ENCODE peak calls at places on chromosomes 2 and 18, in eight cellular contexts. H is stomach; D is CD4-positive, alpha-beta memory T cell; E is IMR-90; P is adrenal gland; Q is ovary; F is coronary artery; L is AG04450. J is an unnamed sample.

GRCh38 chr2:62406573-62407043 is 99.4 kb downstream of the TMEM17 start:
- DNase-seq in F (no peak), L (no peak), Q (no peak), P (peak; percentile 57), E (no peak), D (no peak), H (peak; percentile 47), J (no peak)

GRCh38 chr2:48248251-48248933 is 281.6 kb upstream of the STON1 start:
- DNase-seq in P (no peak), Q (no peak), D (no peak), F (no peak), E (peak; percentile 94), H (no peak), L (peak; percentile 85), J (no peak)

GRCh38 chr2:56117764-56118163 is 66.0 kb upstream of the CCDC85A start:
- DNase-seq in D (no peak), H (no peak), P (no peak), L (no peak), F (no peak), E (no peak), Q (no peak), J (no peak)

GRCh38 chr2:108933691-108934117 is 55.3 kb downstream of the EDAR start:
- DNase-seq in D (no peak), L (no peak), E (no peak), P (no peak), F (no peak), Q (no peak), H (no peak), J (no peak)

GRCh38 chr18:61750840-61751668 is 141.8 kb downstream of the RNF152 start:
- DNase-seq in P (no peak), Q (no peak), L (no peak), F (no peak), D (no peak), H (no peak), E (no peak), J (no peak)

GRCh38 chr2:223260681-223261080 is 208.7 kb downstream of the KCNE4 start:
- DNase-seq in F (no peak), Q (no peak), L (no peak), P (no peak), D (no peak), H (no peak), E (peak; percentile 7), J (no peak)

GRCh38 chr2:51697095-51697494 is 665.2 kb upstream of the NRXN1 start:
- DNase-seq in H (no peak), D (no peak), E (no peak), F (no peak), P (no peak), Q (no peak), L (no peak), J (no peak)

GRCh38 chr18:77108821-77109692 is 23.5 kb downstream of the MBP start:
- DNase-seq in D (no peak), P (no peak), H (no peak), E (no peak), Q (no peak), F (no peak), L (no peak), J (no peak)

GRCh38 chr18:3179430-3180089 is 40.2 kb downstream of the MYOM1 start:
- DNase-seq in F (no peak), E (no peak), P (no peak), D (no peak), L (no peak), H (no peak), Q (no peak), J (no peak)

GRCh38 chr2:74148457-74149248 is 941 bp upstream of the BOLA3 start:
- DNase-seq in D (no peak), E (no peak), Q (no peak), L (no peak), P (no peak), F (no peak), H (no peak), J (no peak)

GRCh38 chr18:61900504-61901281 is 7.9 kb upstream of the RNF152 start:
- DNase-seq in L (no peak), F (no peak), P (no peak), D (no peak), E (no peak), Q (no peak), H (no peak), J (no peak)

GRCh38 chr2:241542278-241542605 is 16.3 kb upstream of the BOK start:
- DNase-seq in Q (no peak), D (no peak), P (peak; percentile 56), L (no peak), H (no peak), F (no peak), E (no peak), J (no peak)

GRCh38 chr18:73824684-73825083 is 322.9 kb downstream of the FBXO15 start:
- DNase-seq in E (peak; percentile 75), F (no peak), H (no peak), L (peak; percentile 18), P (no peak), Q (no peak), D (no peak), J (no peak)

GRCh38 chr2:54944724-54945326 is 105.4 kb downstream of the RTN4 start:
- DNase-seq in L (no peak), H (no peak), Q (no peak), D (no peak), F (no peak), P (no peak), E (no peak), J (no peak)

GRCh38 chr2:148969585-148970180 is 68.8 kb upstream of the LYPD6B start:
- DNase-seq in E (no peak), D (no peak), Q (no peak), H (no peak), P (no peak), F (no peak), L (no peak), J (no peak)

GRCh38 chr18:49628993-49629795 is 67.3 kb downstream of the LIPG start:
- DNase-seq in P (peak; percentile 20), F (peak; percentile 61), H (peak; percentile 35), E (no peak), L (no peak), Q (peak; percentile 65), D (no peak), J (no peak)

GRCh38 chr2:64766841-64767669 is 113.3 kb upstream of the SERTAD2 start:
- DNase-seq in F (no peak), E (peak; percentile 53), H (no peak), D (peak; percentile 51), L (no peak), P (no peak), Q (no peak), J (no peak)
- H3K27ac ChIP-seq in F (peak overlapping the region; percentile 96), E (peak overlapping the region; percentile 91), H (peak overlapping the region; percentile 97), D (peak overlapping the region; percentile 90), L (peak overlapping the region; percentile 88), P (peak overlapping the region; percentile 82), Q (peak overlapping the region; percentile 95), J (peak overlapping the region; percentile 97)

GRCh38 chr2:32485399-32485798 is 128.6 kb downstream of the BIRC6 start:
- DNase-seq in F (no peak), Q (no peak), D (no peak), H (no peak), E (peak; percentile 36), L (no peak), P (no peak), J (no peak)
- H3K27ac ChIP-seq in F (no peak overlapping the region), Q (no peak overlapping the region), D (no peak overlapping the region), H (no peak overlapping the region), E (no peak overlapping the region), L (no peak overlapping the region), P (no peak overlapping the region), J (no peak overlapping the region)

GRCh38 chr2:186611526-186611925 is 21.7 kb downstream of the ITGAV start:
- DNase-seq in D (no peak), E (no peak), Q (no peak), H (no peak), L (no peak), P (no peak), F (no peak), J (no peak)

GRCh38 chr2:186614373-186614772 is 24.5 kb downstream of the ITGAV start:
- DNase-seq in F (no peak), P (no peak), D (no peak), E (no peak), L (no peak), Q (no peak), H (no peak), J (no peak)

GRCh38 chr2:186612555-186613440 is 22.9 kb downstream of the ITGAV start:
- DNase-seq in H (no peak), E (no peak), L (no peak), D (no peak), F (no peak), P (no peak), Q (no peak), J (no peak)

GRCh38 chr2:186607660-186608324 is 17.9 kb downstream of the ITGAV start:
- DNase-seq in L (no peak), H (no peak), Q (no peak), D (no peak), E (peak; percentile 26), F (no peak), P (no peak), J (no peak)

GRCh38 chr2:186610785-186611184 is 20.9 kb downstream of the ITGAV start:
- DNase-seq in L (no peak), P (no peak), D (no peak), E (no peak), Q (no peak), H (no peak), F (no peak), J (no peak)
- H3K27ac ChIP-seq in L (no peak overlapping the region), P (no peak overlapping the region), D (no peak overlapping the region), E (no peak overlapping the region), Q (no peak overlapping the region), H (no peak overlapping the region), F (no peak overlapping the region), J (no peak overlapping the region)

GRCh38 chr2:218401834-218402370 is 2.2 kb downstream of the CTDSP1 start:
- DNase-seq in E (no peak), F (no peak), Q (no peak), L (no peak), P (no peak), H (no peak), D (no peak), J (no peak)

GRCh38 chr2:218399391-218400166 is at the start of gene CTDSP1:
- DNase-seq in F (peak; percentile 98), D (peak; percentile 95), E (peak; percentile 96), H (peak; percentile 99), Q (peak; percentile 97), P (peak; percentile 97), L (peak; percentile 93), J (peak; percentile 86)

GRCh38 chr2:218398437-218399390 is 954 bp upstream of the CTDSP1 start:
- DNase-seq in E (peak; percentile 45), L (no peak), D (peak; percentile 75), P (peak; percentile 79), H (peak; percentile 88), Q (peak; percentile 88), F (peak; percentile 91), J (peak; percentile 42)

GRCh38 chr2:218400930-218401833 is 1.5 kb downstream of the CTDSP1 start:
- DNase-seq in E (no peak), Q (no peak), H (peak; percentile 51), P (peak; percentile 34), L (no peak), D (no peak), F (no peak), J (no peak)

GRCh38 chr2:218400167-218400929 is 680 bp downstream of the CTDSP1 start:
- DNase-seq in F (no peak), D (peak; percentile 54), L (no peak), P (peak; percentile 46), H (no peak), E (no peak), Q (peak; percentile 75), J (no peak)
- H3K27ac ChIP-seq in F (peak overlapping the region; percentile 96), D (peak overlapping the region; percentile 72), L (peak overlapping the region; percentile 73), P (peak overlapping the region; percentile 87), H (peak overlapping the region; percentile 100), E (peak overlapping the region; percentile 75), Q (peak overlapping the region; percentile 98), J (peak overlapping the region; percentile 88)

J was measured in caudate nucleus.